ENCODE peak calls at places on chromosomes 1 and 21, in five cellular contexts. D, W, C, O and I are unnamed samples.

GRCh38 chr1:44801491-44802305 is 1.5 kb downstream of the PLK3 start:
- DNase-seq in O (no peak), W (peak), D (no peak), C (no peak), I (no peak)

GRCh38 chr1:34267326-34267725 is 90.6 kb downstream of the C1orf94 start:
- DNase-seq in O (no peak), W (no peak), D (no peak), C (peak), I (no peak)

GRCh38 chr1:224519874-224520273 is 85.3 kb upstream of the WDR26 start:
- DNase-seq in C (no peak), W (no peak), D (peak), O (no peak), I (no peak)

GRCh38 chr1:208778417-208778816 is 534.2 kb upstream of the PLXNA2 start:
- DNase-seq in O (no peak), C (no peak), W (no peak), D (no peak), I (no peak)

GRCh38 chr21:20739421-20739820 is 258.8 kb upstream of the NCAM2 start:
- DNase-seq in D (no peak), O (no peak), W (no peak), C (peak), I (no peak)

GRCh38 chr21:25300632-25301031 is 306.6 kb downstream of the MRPL39 start:
- DNase-seq in O (no peak), C (no peak), D (no peak), W (no peak), I (no peak)

GRCh38 chr1:213613549-213613948 is 374.2 kb upstream of the PROX1 start:
- DNase-seq in W (no peak), C (no peak), D (no peak), O (no peak), I (no peak)

GRCh38 chr1:29485096-29485925 is 249.0 kb downstream of the PTPRU start:
- DNase-seq in C (peak), O (no peak), D (no peak), W (no peak), I (no peak)

GRCh38 chr1:170306948-170307347 is 161.2 kb downstream of the NTMT2 start:
- DNase-seq in O (no peak), D (no peak), C (no peak), W (no peak), I (no peak)

GRCh38 chr1:14347776-14348175 is 250.7 kb upstream of the KAZN start:
- DNase-seq in W (no peak), O (no peak), D (no peak), C (no peak), I (no peak)

GRCh38 chr1:214574598-214575411 is 23.4 kb upstream of the PTPN14 start:
- DNase-seq in W (no peak), C (peak), O (no peak), D (no peak), I (no peak)

GRCh38 chr1:243731974-243732373 is 118.1 kb downstream of the AKT3 start:
- DNase-seq in D (no peak), O (no peak), W (no peak), C (no peak), I (no peak)

GRCh38 chr1:228978486-228979324 is 243.4 kb downstream of the RHOU start:
- DNase-seq in D (peak), W (no peak), O (no peak), C (peak), I (no peak)

GRCh38 chr1:61812916-61813315 is 70.6 kb downstream of the PATJ start:
- DNase-seq in O (no peak), W (no peak), D (no peak), C (no peak), I (no peak)

GRCh38 chr1:28928306-28928987 is 14.1 kb downstream of the EPB41 start:
- DNase-seq in O (no peak), D (no peak), C (no peak), W (no peak), I (no peak)

GRCh38 chr1:203307690-203308126 is 2.4 kb downstream of the BTG2 start:
- DNase-seq in C (peak), W (no peak), O (no peak), D (no peak), I (no peak)

DNA sequence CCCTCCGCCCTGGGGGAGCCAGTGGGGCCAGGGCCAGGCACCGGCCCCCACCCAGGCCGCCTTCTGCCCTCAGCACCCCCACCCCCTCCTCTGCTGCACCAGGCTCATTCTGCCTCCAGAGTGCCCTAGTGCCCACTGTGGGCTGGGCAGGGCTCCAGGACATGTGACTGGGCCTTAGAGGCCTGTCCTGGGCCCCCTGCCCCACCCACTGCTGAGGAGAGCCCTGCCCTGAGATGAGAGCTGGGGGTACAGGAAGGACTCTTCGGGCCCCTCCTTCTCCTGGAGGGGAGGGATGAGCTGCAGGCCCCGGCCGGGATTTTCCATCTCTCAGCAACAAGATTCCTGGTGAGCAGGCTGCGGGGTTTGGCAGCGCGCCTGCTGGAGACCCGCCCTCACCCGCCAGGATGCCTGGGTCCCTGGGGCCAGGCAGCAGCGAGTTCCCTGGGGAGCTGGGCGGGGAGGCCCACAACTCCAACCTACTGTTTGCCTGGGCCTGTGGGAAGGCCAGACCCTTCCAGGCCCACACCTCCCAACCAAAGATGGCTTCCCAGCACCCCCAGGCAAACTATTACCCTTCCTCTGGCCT is 14.0 kb downstream of the AHDC1 start:
- DNase-seq in W (no peak), C (peak), O (no peak), D (no peak), I (no peak)
- TF ChIP-seq CTCF in W (no peak), C (no peak), O (no peak), D (no peak), I (no peak)

GRCh38 chr1:235052067-235053008 is 76.3 kb downstream of the TOMM20 start:
- DNase-seq in D (no peak), O (no peak), W (no peak), C (no peak), I (no peak)
- TF ChIP-seq CTCF in D (no peak), O (no peak), W (no peak), C (no peak), I (no peak)

DNA sequence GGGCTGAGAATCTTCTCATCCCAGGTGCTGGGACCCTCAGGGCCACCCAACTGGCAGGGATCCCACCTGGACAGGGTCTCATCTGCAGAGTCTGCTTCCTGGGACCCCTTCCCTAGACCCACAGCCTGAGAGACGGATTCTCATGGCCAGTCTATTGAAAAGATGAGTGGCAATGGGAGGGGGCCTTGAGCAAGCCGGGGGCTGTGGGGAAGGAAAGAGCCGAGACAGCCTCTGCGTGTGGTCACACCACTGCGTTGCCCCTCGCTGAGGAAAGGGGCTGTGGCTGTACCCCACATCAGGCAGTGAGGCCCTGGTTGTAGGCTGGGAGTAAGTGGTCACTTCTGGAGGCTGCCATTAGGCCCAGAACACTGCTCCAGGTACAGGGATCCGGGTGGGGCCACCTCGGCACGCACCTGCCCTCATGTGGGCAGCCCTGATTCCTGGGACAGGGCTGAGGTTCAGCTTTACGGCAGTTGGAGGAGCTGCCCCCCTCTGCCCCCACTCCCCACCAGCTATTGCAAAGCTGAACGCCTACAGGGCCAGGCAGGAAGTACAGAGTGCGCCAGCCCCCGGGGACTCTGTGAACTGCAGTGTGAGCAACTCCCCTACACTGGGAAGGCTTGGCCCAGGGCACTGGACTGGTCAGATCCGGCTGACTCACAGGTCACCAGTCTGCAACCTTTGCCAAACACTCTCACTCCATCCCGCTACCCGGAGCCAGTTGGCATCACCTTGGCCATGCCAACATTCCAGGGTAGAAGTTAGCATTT is 106.9 kb downstream of the RIPK4 start:
- DNase-seq in C (no peak), D (peak), O (peak), W (no peak), I (no peak)
- TF ChIP-seq CTCF in C (no peak), D (peak), O (no peak), W (no peak), I (no peak)

GRCh38 chr1:235946570-235946981 is 79.9 kb upstream of the LYST start:
- DNase-seq in D (peak), O (no peak), W (no peak), C (no peak), I (no peak)
- TF ChIP-seq CTCF in D (peak), O (no peak), W (no peak), C (no peak), I (no peak)

DNA sequence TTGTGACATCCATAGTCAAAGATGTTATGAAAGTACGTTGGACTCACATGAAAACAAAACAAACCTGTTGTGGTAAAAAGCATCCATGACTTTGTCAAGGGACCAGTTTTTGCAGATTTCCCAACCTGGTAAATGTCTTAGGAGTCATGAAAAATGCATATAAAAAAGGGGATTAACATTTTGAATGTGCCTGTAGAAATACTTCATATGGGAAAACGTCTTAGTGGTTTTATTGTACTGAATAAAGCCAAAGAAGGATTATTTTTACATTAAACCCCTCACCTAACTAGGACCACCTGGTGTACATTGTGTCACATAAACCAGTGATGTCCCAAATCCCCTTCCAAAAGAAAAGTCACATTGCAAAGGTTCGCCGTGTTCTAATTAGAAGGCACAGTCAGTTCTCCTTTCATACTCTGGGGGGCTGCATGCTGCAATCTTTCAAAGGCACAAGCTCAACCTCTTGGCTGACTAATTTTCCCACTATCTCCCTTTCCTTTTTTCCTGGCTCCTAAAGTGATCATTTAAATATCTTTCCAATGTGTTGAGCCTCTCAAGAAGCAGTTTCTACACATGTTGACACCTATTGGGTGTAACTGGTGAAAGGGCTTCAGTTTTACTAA is 119.8 kb upstream of the SPAG17 start:
- DNase-seq in D (no peak), O (no peak), W (no peak), C (peak), I (no peak)
- TF ChIP-seq CTCF in D (peak), O (peak), W (peak), C (peak), I (no peak)

GRCh38 chr21:33821580-33822322 is 93.9 kb downstream of the ATP5PO start:
- DNase-seq in O (no peak), D (no peak), C (no peak), W (no peak), I (no peak)
- TF ChIP-seq CTCF in O (no peak), D (no peak), C (peak), W (no peak), I (no peak)

GRCh38 chr1:16204634-16205332 is 7.7 kb downstream of the ARHGEF19 start:
- DNase-seq in C (peak), W (peak), O (peak), D (no peak), I (no peak)
- TF ChIP-seq CTCF in C (peak), W (no peak), O (peak), D (peak), I (no peak)

DNA sequence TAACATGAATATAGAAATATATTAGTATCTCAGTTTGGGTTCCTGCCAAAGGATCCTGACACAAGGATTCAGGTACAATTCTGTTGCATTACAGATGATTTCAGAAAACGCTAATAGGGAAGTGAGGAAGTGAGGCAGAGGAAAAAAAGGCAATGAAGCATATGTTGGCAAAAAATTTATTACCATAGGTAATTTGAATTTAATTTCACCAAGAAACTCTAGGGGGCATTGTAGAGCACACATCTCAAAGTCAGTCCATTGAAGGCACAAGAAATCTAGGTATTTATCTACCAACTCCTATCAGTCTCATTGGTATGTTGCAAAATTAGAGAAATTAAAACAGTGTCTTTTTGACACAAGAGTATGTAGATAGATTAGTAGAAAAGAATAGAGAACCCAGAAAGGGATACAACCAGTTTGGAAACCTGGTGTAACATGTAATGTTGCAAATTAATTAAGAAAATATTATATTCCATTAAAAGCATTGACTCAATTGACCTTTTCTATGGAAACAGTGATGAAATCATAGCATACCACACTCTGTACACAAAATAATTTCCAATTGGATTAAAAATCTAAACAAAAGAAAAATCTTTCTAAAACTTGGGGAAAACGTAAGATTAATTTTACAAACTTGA is 104.9 kb upstream of the SNX7 start:
- DNase-seq in W (no peak), C (no peak), D (peak), O (no peak), I (no peak)
- TF ChIP-seq CTCF in W (peak), C (peak), D (peak), O (peak), I (no peak)

DNA sequence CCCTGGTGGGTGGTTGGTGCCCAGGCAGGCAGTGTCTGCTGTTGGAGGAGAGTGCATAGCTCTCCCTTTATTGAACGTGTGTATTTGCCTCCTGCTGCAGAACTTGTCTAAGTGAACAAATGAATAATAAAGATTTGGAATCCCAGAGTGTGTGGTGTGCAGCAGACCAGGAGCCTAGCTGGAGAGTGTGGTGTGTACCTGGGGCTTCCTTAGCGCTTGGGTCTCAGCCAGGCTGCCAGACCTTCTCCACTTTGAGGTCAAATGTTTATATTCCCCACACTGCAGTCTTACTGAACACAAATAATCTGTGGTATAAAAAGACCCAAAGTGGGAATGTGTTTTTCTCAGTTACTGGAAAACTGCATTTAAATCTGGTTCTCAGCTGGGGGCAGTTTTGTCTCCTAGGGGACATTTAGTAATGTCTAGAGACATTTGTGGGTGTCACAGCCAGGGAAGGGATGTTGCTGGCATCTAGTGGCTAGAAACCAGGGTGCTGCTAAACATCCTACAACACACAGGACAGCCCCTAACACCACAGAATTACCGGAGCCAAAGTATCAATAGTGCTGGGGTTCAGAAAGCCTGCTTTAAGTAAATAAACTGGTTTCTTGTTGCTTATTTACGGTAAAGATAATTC is 23.6 kb downstream of the SLC37A1 start:
- DNase-seq in C (no peak), O (no peak), W (no peak), D (peak), I (no peak)
- TF ChIP-seq CTCF in C (peak), O (peak), W (no peak), D (peak), I (no peak)

DNA sequence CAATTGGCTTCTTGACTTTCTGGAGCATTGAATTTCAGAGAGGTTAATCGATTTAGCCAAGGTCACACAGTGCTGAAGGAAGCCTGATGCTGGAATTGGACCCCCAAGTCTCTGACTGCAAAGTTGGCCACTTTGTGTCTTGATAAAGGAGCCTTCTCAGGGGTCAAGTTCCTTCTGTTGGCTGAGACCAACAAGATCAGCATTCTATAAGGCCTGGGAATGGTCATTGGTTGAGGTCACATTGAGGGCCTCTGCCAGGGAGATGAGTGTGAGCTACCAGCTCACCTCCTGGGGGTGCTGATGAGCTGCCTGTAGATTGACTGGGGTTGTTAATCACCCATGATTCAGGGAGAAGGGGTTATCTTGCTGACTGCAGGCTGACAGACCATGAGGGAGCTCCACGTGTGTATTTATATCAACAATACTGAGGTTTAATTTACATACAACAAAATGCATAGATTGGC is 54.5 kb downstream of the RPS6KA1 start:
- DNase-seq in C (peak), W (no peak), D (no peak), O (no peak), I (no peak)
- TF ChIP-seq CTCF in C (peak), W (no peak), D (no peak), O (no peak), I (no peak)